ENCODE peak calls at places on chromosomes 2 and 18, in seven cellular contexts. One of them, this sample, is unnamed.

GRCh38 chr2:128271186-128271890 is 47.3 kb downstream of the HS6ST1 start:
- DNase-seq in neuronal stem cell: no peak
- DNase-seq in GM23248: no peak
- DNase-seq in AG10803: no peak
- DNase-seq in colonic mucosa: no peak
- DNase-seq in bronchial epithelial cell: no peak
- DNase-seq in fibroblast of mammary gland: no peak
- DNase-seq in this sample: no peak

GRCh38 chr2:2324119-2324518 is 7.0 kb downstream of the MYT1L start:
- DNase-seq in neuronal stem cell: no peak
- DNase-seq in GM23248: no peak
- DNase-seq in AG10803: no peak
- DNase-seq in colonic mucosa: no peak
- DNase-seq in bronchial epithelial cell: no peak
- DNase-seq in fibroblast of mammary gland: no peak
- DNase-seq in this sample: no peak

GRCh38 chr2:169093535-169093934 is 24.2 kb downstream of the DHRS9 start:
- DNase-seq in neuronal stem cell: no peak
- DNase-seq in GM23248: no peak
- DNase-seq in AG10803: no peak
- DNase-seq in colonic mucosa: no peak
- DNase-seq in bronchial epithelial cell: no peak
- DNase-seq in fibroblast of mammary gland: no peak
- DNase-seq in this sample: no peak

GRCh38 chr2:203650860-203651613 is 55.4 kb upstream of the CD28 start:
- DNase-seq in neuronal stem cell: no peak
- DNase-seq in GM23248: peak
- DNase-seq in AG10803: peak
- DNase-seq in colonic mucosa: peak
- DNase-seq in bronchial epithelial cell: peak
- DNase-seq in fibroblast of mammary gland: peak
- DNase-seq in this sample: peak

GRCh38 chr2:42342061-42342794 is 18.8 kb downstream of the COX7A2L start:
- DNase-seq in neuronal stem cell: no peak
- DNase-seq in GM23248: peak
- DNase-seq in AG10803: peak
- DNase-seq in colonic mucosa: no peak
- DNase-seq in bronchial epithelial cell: peak
- DNase-seq in fibroblast of mammary gland: peak
- DNase-seq in this sample: peak

GRCh38 chr18:12422936-12423335 is 15.2 kb downstream of the PRELID3A start:
- DNase-seq in neuronal stem cell: no peak
- DNase-seq in GM23248: no peak
- DNase-seq in AG10803: no peak
- DNase-seq in colonic mucosa: no peak
- DNase-seq in bronchial epithelial cell: no peak
- DNase-seq in fibroblast of mammary gland: no peak
- DNase-seq in this sample: no peak

GRCh38 chr2:233865838-233866237 is 2.3 kb downstream of the MSL3B start:
- DNase-seq in neuronal stem cell: no peak
- DNase-seq in GM23248: no peak
- DNase-seq in AG10803: no peak
- DNase-seq in colonic mucosa: no peak
- DNase-seq in bronchial epithelial cell: no peak
- DNase-seq in fibroblast of mammary gland: no peak
- DNase-seq in this sample: no peak

GRCh38 chr18:12159446-12159845 is 65.8 kb downstream of the ANKRD62 start:
- DNase-seq in neuronal stem cell: no peak
- DNase-seq in GM23248: peak
- DNase-seq in AG10803: peak
- DNase-seq in colonic mucosa: no peak
- DNase-seq in bronchial epithelial cell: peak
- DNase-seq in fibroblast of mammary gland: peak
- DNase-seq in this sample: peak

GRCh38 chr2:237752761-237753165 is 45.8 kb upstream of the RBM44 start:
- DNase-seq in neuronal stem cell: no peak
- DNase-seq in GM23248: no peak
- DNase-seq in AG10803: no peak
- DNase-seq in colonic mucosa: no peak
- DNase-seq in bronchial epithelial cell: no peak
- DNase-seq in fibroblast of mammary gland: no peak
- DNase-seq in this sample: no peak

GRCh38 chr2:102886216-102886893 is 124.5 kb downstream of the TMEM182 start:
- DNase-seq in neuronal stem cell: no peak
- DNase-seq in GM23248: no peak
- DNase-seq in AG10803: no peak
- DNase-seq in colonic mucosa: no peak
- DNase-seq in bronchial epithelial cell: no peak
- DNase-seq in fibroblast of mammary gland: no peak
- DNase-seq in this sample: no peak

GRCh38 chr2:234677758-234678538 is 181.1 kb upstream of the ARL4C start:
- DNase-seq in neuronal stem cell: no peak
- DNase-seq in GM23248: peak
- DNase-seq in AG10803: peak
- DNase-seq in colonic mucosa: no peak
- DNase-seq in bronchial epithelial cell: peak
- DNase-seq in fibroblast of mammary gland: peak
- DNase-seq in this sample: peak

GRCh38 chr2:73172963-73173362 is 29.4 kb upstream of the NOTO start:
- DNase-seq in neuronal stem cell: no peak
- DNase-seq in GM23248: peak
- DNase-seq in AG10803: peak
- DNase-seq in colonic mucosa: no peak
- DNase-seq in bronchial epithelial cell: peak
- DNase-seq in fibroblast of mammary gland: peak
- DNase-seq in this sample: peak

GRCh38 chr2:25453199-25453903 is 111.6 kb upstream of the DNMT3A start:
- DNase-seq in neuronal stem cell: no peak
- DNase-seq in GM23248: peak
- DNase-seq in AG10803: no peak
- DNase-seq in colonic mucosa: no peak
- DNase-seq in bronchial epithelial cell: peak
- DNase-seq in fibroblast of mammary gland: peak
- DNase-seq in this sample: no peak

GRCh38 chr18:52150050-52150449 is 189.9 kb upstream of the DCC start:
- DNase-seq in neuronal stem cell: no peak
- DNase-seq in GM23248: no peak
- DNase-seq in AG10803: no peak
- DNase-seq in colonic mucosa: no peak
- DNase-seq in bronchial epithelial cell: peak
- DNase-seq in fibroblast of mammary gland: no peak
- DNase-seq in this sample: no peak

GRCh38 chr18:54149078-54149697 is 75.3 kb downstream of the MBD2 start:
- DNase-seq in neuronal stem cell: no peak
- DNase-seq in GM23248: peak
- DNase-seq in AG10803: peak
- DNase-seq in colonic mucosa: no peak
- DNase-seq in bronchial epithelial cell: peak
- DNase-seq in fibroblast of mammary gland: peak
- DNase-seq in this sample: peak

GRCh38 chr18:54357082-54357659 is 487 bp downstream of the STARD6 start:
- DNase-seq in neuronal stem cell: no peak
- DNase-seq in GM23248: no peak
- DNase-seq in AG10803: peak
- DNase-seq in colonic mucosa: peak
- DNase-seq in bronchial epithelial cell: peak
- DNase-seq in fibroblast of mammary gland: no peak
- DNase-seq in this sample: no peak

DNA sequence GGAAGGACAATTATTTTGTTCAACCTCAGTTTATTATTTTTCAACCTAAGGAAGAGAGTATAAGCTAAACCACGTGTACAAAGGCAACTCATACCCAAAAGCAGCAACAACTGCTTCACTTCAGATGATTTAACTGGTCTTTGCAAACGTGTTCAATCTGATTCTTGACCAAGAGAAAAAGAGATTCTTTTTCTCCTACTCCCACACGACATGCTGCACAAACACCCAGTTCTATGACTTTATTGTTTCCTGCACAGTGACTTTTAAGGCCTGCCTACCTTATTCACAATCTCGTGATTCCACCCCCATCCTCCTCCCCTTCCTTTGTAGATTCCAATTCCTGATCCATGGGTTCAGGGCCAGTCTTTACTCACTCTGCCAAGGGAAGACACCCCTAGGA is 1394.8 kb upstream of the ZEB2 start:
- DNase-seq in neuronal stem cell: no peak
- DNase-seq in GM23248: no peak
- DNase-seq in AG10803: no peak
- DNase-seq in colonic mucosa: no peak
- DNase-seq in bronchial epithelial cell: no peak
- DNase-seq in fibroblast of mammary gland: no peak
- DNase-seq in this sample: no peak
- H3K4me3 ChIP-seq in neuronal stem cell: no peak
- H3K4me3 ChIP-seq in GM23248: no peak
- H3K4me3 ChIP-seq in AG10803: no peak
- H3K4me3 ChIP-seq in colonic mucosa: no peak
- H3K4me3 ChIP-seq in bronchial epithelial cell: no peak
- H3K4me3 ChIP-seq in fibroblast of mammary gland: no peak
- H3K4me3 ChIP-seq in this sample: no peak

DNA sequence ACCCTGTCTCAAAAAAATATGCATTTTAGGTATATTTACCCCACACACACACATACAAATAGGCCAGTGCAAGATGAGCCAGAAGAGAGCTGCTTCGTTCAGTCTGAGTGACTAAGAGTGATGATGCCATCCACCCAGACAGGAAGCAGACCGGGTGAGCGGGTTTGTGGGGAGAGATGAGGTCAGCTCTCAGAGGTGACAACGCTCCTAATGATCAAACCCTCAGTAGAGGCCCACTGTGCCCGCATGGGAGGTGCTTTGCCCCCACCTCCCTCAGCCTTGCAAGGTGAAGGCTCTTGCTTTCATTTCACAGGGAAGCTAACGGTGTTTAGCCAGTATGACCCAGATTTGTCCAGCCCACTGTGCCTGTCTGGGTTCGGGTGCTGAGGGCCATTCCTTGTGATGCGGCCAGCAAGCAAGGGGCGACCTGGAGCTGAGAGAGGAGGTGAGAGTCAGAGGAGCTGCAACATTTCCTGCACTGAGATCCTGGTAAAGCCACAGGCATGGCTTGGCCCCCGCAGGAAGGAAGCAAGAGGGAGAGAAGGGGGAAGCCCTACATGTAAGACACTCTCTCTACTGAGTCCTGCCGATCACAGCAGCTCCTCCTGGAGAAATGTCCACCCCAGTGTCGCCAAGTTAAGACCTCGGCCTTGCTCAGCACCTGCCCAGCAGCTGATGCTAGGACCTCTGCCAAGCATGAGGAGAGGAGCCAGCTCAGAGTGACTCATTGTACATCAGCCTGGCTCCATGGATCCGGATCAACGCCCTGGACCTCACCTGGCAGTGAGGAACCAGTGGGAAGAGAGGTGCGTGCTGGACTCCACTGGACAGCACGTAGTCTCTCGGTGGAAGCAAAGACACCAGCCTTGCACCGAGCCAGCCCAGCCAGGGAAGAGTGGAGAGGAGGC is 37.0 kb downstream of the NIFK start:
- DNase-seq in neuronal stem cell: no peak
- DNase-seq in GM23248: peak
- DNase-seq in AG10803: peak
- DNase-seq in colonic mucosa: peak
- DNase-seq in bronchial epithelial cell: peak
- DNase-seq in fibroblast of mammary gland: peak
- DNase-seq in this sample: peak
- H3K4me3 ChIP-seq in neuronal stem cell: no peak
- H3K4me3 ChIP-seq in GM23248: no peak
- H3K4me3 ChIP-seq in AG10803: no peak
- H3K4me3 ChIP-seq in colonic mucosa: no peak
- H3K4me3 ChIP-seq in bronchial epithelial cell: no peak
- H3K4me3 ChIP-seq in fibroblast of mammary gland: no peak
- H3K4me3 ChIP-seq in this sample: no peak

GRCh38 chr2:70790079-70790963 is at the start of gene FIGLA:
- DNase-seq in neuronal stem cell: peak
- DNase-seq in GM23248: no peak
- DNase-seq in AG10803: no peak
- DNase-seq in colonic mucosa: no peak
- DNase-seq in bronchial epithelial cell: no peak
- DNase-seq in fibroblast of mammary gland: no peak
- DNase-seq in this sample: no peak

GRCh38 chr2:70784320-70784719 is 6.1 kb downstream of the FIGLA start:
- DNase-seq in neuronal stem cell: no peak
- DNase-seq in GM23248: no peak
- DNase-seq in AG10803: no peak
- DNase-seq in colonic mucosa: no peak
- DNase-seq in bronchial epithelial cell: no peak
- DNase-seq in fibroblast of mammary gland: no peak
- DNase-seq in this sample: no peak

GRCh38 chr2:70793450-70793849 is 3.0 kb upstream of the FIGLA start:
- DNase-seq in neuronal stem cell: no peak
- DNase-seq in GM23248: no peak
- DNase-seq in AG10803: no peak
- DNase-seq in colonic mucosa: no peak
- DNase-seq in bronchial epithelial cell: no peak
- DNase-seq in fibroblast of mammary gland: no peak
- DNase-seq in this sample: no peak

GRCh38 chr2:70785137-70785911 is 5.1 kb downstream of the FIGLA start:
- DNase-seq in neuronal stem cell: peak
- DNase-seq in GM23248: peak
- DNase-seq in AG10803: peak
- DNase-seq in colonic mucosa: no peak
- DNase-seq in bronchial epithelial cell: peak
- DNase-seq in fibroblast of mammary gland: peak
- DNase-seq in this sample: peak

GRCh38 chr2:70789304-70790078 is 952 bp downstream of the FIGLA start:
- DNase-seq in neuronal stem cell: peak
- DNase-seq in GM23248: peak
- DNase-seq in AG10803: peak
- DNase-seq in colonic mucosa: peak
- DNase-seq in bronchial epithelial cell: peak
- DNase-seq in fibroblast of mammary gland: peak
- DNase-seq in this sample: peak
- H3K4me3 ChIP-seq in neuronal stem cell: no peak
- H3K4me3 ChIP-seq in GM23248: peak
- H3K4me3 ChIP-seq in AG10803: peak
- H3K4me3 ChIP-seq in colonic mucosa: no peak
- H3K4me3 ChIP-seq in bronchial epithelial cell: no peak
- H3K4me3 ChIP-seq in fibroblast of mammary gland: no peak
- H3K4me3 ChIP-seq in this sample: no peak

DNA sequence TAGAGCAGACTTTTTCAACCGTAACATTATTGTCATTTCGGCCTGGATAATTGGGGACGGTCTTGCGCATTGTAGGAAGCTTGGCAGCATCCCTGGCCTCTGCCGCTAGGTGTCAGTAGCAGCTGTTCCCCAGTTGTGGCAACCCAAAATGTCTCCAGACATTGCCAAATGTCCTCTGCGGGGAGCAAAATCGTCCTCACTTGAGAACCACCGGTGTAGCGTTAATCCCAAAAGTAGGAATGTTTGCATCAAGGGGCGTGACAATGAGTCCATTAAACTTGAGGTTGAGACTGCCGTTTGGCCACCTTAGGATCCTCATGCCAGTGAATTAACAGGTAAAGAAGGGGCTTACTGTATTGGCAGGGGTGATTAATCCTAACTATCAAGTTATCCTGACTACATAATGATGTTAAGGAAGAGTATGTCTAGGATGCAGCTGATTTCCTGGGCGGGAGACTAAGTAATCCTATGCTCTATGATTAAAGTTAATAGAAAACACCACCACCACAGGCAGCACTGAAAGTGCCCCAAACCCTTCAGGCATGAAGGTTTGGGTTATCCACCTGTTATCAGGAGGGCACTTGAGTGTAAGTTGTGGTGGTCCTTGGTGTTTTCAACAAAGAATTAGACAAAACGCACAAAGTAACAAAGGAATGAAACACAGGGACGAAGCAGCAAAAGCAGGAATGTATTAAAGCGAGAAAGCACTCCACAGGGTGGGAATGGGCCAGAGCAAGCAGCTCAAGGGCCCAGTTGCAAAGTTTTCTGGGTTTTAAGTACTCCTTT is 4.9 kb upstream of the ZC3H8 start:
- DNase-seq in neuronal stem cell: peak
- DNase-seq in GM23248: peak
- DNase-seq in AG10803: peak
- DNase-seq in colonic mucosa: peak
- DNase-seq in bronchial epithelial cell: peak
- DNase-seq in fibroblast of mammary gland: peak
- DNase-seq in this sample: peak
- H3K4me3 ChIP-seq in neuronal stem cell: no peak
- H3K4me3 ChIP-seq in GM23248: peak
- H3K4me3 ChIP-seq in AG10803: no peak
- H3K4me3 ChIP-seq in colonic mucosa: no peak
- H3K4me3 ChIP-seq in bronchial epithelial cell: no peak
- H3K4me3 ChIP-seq in fibroblast of mammary gland: no peak
- H3K4me3 ChIP-seq in this sample: no peak

This sample was measured in fibroblast of pulmonary artery.